ENCODE peak calls at places on chromosomes 1 and 21, in seven cellular contexts. S is GM23338, Y is Karpas-422, J is lower lobe of right lung, M is endodermal cell, L is adrenal gland, X is fibroblast of lung. A is an unnamed sample.

GRCh38 chr1:115643636-115644035 is 1.9 kb downstream of the VANGL1 start:
- DNase-seq in S (no peak), Y (no peak), J (no peak), M (peak), L (no peak), X (no peak), A (no peak)

GRCh38 chr1:99268021-99268420 is 3.7 kb downstream of the PLPPR4 start:
- DNase-seq in S (no peak), Y (no peak), J (no peak), M (no peak), L (no peak), X (peak), A (no peak)

GRCh38 chr21:16124397-16125130 is 394.8 kb downstream of the USP25 start:
- DNase-seq in S (peak), Y (no peak), J (no peak), M (no peak), L (no peak), X (peak), A (no peak)

GRCh38 chr1:180636138-180636537 is 4.3 kb downstream of the XPR1 start:
- DNase-seq in S (peak), Y (peak), J (no peak), M (no peak), L (no peak), X (peak), A (no peak)

GRCh38 chr1:179550753-179551682 is 24.7 kb downstream of the NPHS2 start:
- DNase-seq in S (no peak), Y (peak), J (no peak), M (no peak), L (no peak), X (peak), A (peak)

GRCh38 chr1:193658711-193659110 is 472.3 kb upstream of the B3GALT2 start:
- DNase-seq in S (no peak), Y (no peak), J (no peak), M (no peak), L (no peak), X (no peak), A (no peak)

GRCh38 chr1:41626146-41626545 is 141.7 kb upstream of the EDN2 start:
- DNase-seq in S (no peak), Y (no peak), J (no peak), M (peak), L (no peak), X (no peak), A (no peak)

GRCh38 chr1:231731262-231731661 is 104.7 kb downstream of the DISC1 start:
- DNase-seq in S (no peak), Y (peak), J (no peak), M (no peak), L (no peak), X (no peak), A (no peak)

GRCh38 chr1:31939484-31940329 is 1.5 kb upstream of the PTP4A2 start:
- DNase-seq in S (peak), Y (peak), J (peak), M (peak), L (peak), X (peak), A (peak)

GRCh38 chr1:10727703-10728348 is 68.6 kb downstream of the CASZ1 start:
- DNase-seq in S (no peak), Y (no peak), J (no peak), M (no peak), L (peak), X (no peak), A (no peak)

GRCh38 chr21:45029298-45029967 is 44.9 kb upstream of the ADARB1 start:
- DNase-seq in S (peak), Y (no peak), J (no peak), M (peak), L (no peak), X (peak), A (peak)

GRCh38 chr1:47644216-47644581 is 206.4 kb downstream of the FOXD2 start:
- DNase-seq in S (peak), Y (no peak), J (no peak), M (no peak), L (no peak), X (peak), A (peak)

GRCh38 chr1:210236840-210237409 is 4.3 kb downstream of the SERTAD4 start:
- DNase-seq in S (no peak), Y (no peak), J (no peak), M (peak), L (no peak), X (peak), A (no peak)

GRCh38 chr1:106022312-106022902 is 1034.1 kb upstream of the PRMT6 start:
- DNase-seq in S (peak), Y (peak), J (no peak), M (no peak), L (no peak), X (peak), A (peak)

GRCh38 chr1:170881268-170882265 is 53.8 kb upstream of the MROH9 start:
- DNase-seq in S (peak), Y (peak), J (no peak), M (no peak), L (peak), X (peak), A (peak)

GRCh38 chr1:6614953-6615785 is 1.6 kb downstream of the PHF13 start:
- DNase-seq in S (peak), Y (no peak), J (no peak), M (peak), L (peak), X (no peak), A (no peak)

GRCh38 chr1:99496067-99496466 is 149.8 kb upstream of the PALMD start:
- DNase-seq in S (no peak), Y (no peak), J (no peak), M (no peak), L (peak), X (peak), A (no peak)

GRCh38 chr1:59266180-59266926 is 30.5 kb upstream of the FGGY start:
- DNase-seq in S (no peak), Y (peak), J (no peak), M (no peak), L (no peak), X (no peak), A (no peak)

GRCh38 chr1:97384294-97384952 is 536.4 kb downstream of the DPYD start:
- DNase-seq in S (no peak), Y (no peak), J (no peak), M (no peak), L (peak), X (peak), A (peak)

GRCh38 chr1:244349103-244349531 is 102.6 kb downstream of the ADSS2 start:
- DNase-seq in S (no peak), Y (no peak), J (no peak), M (peak), L (peak), X (peak), A (no peak)

GRCh38 chr1:222167896-222168295 is 380.0 kb downstream of the HHIPL2 start:
- DNase-seq in S (no peak), Y (no peak), J (no peak), M (no peak), L (no peak), X (no peak), A (no peak)

GRCh38 chr1:67053535-67053784 is 488 bp downstream of the SLC35D1 start:
- DNase-seq in S (peak), Y (peak), J (no peak), M (no peak), L (peak), X (no peak), A (no peak)

GRCh38 chr1:209672705-209673630 is 2.2 kb upstream of the G0S2 start:
- DNase-seq in S (no peak), Y (no peak), J (no peak), M (no peak), L (peak), X (peak), A (no peak)

DNA sequence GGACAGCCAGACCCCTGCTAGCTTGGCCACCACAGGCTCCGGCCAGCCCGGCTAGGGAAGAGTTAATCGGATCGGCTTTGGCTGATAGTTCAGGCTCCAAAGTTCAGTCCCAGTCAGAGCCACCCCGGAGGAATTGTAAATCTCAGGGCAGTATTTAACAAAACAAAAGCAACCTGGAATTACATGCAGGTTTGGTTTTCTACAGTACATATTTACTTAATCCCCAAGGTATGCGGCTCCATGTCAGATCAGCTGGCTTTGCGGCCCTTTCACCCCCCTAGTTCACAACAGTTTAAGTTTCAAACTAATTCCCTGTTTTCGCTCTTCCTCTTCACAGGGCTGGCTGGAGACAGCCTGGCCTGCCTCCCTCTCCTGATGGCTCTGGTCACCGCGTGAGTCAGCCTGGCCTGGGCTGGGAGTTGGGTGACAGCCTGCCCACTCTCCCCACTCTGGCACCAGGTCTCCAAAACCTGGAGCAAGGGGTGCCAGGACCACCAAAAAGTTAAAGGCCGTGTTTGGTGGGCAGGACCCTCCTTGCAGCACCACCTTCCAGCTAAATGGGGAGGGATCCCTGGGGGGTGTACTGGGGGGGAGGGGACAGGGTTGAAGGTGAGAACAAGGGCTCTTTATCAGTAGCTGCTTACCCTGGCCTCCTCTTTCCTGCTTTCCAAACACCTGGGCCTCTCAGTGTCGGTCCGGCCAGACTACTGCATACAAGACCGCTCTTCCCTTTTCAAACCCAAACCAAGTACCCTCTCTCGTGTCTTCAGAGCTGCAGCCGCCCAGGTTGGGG is 1.9 kb downstream of the DHRS3 start:
- DNase-seq in S (peak), Y (peak), J (peak), M (peak), L (peak), X (no peak), A (peak)
- H3K4me3 ChIP-seq in S (peak), Y (no peak), J (peak), M (peak), L (peak), X (peak), A (peak)

GRCh38 chr1:112509005-112509659 is 367 bp downstream of the WNT2B start:
- DNase-seq in S (peak), Y (no peak), J (peak), M (peak), L (no peak), X (no peak), A (no peak)
- H3K4me3 ChIP-seq in S (peak), Y (no peak), J (peak), M (peak), L (peak), X (peak), A (no peak)

GRCh38 chr21:22573834-22574233 is 1575.6 kb downstream of the NCAM2 start:
- DNase-seq in S (no peak), Y (no peak), J (no peak), M (no peak), L (no peak), X (no peak), A (no peak)

GRCh38 chr21:22575165-22575584 is 1577.0 kb downstream of the NCAM2 start:
- DNase-seq in S (peak), Y (no peak), J (no peak), M (peak), L (no peak), X (no peak), A (peak)
- H3K4me3 ChIP-seq in S (no peak), Y (no peak), J (no peak), M (peak), L (no peak), X (no peak), A (no peak)

GRCh38 chr1:185987611-185988441 is 253.6 kb downstream of the HMCN1 start:
- DNase-seq in S (no peak), Y (no peak), J (no peak), M (no peak), L (no peak), X (no peak), A (no peak)
- H3K4me3 ChIP-seq in S (no peak), Y (no peak), J (no peak), M (no peak), L (no peak), X (no peak), A (no peak)

GRCh38 chr1:101275672-101276071 is 38.9 kb downstream of the S1PR1 start:
- DNase-seq in S (no peak), Y (no peak), J (no peak), M (no peak), L (no peak), X (no peak), A (no peak)
- H3K4me3 ChIP-seq in S (no peak), Y (no peak), J (no peak), M (no peak), L (no peak), X (no peak), A (no peak)

GRCh38 chr1:161119379-161120061 is 1.6 kb downstream of the NIT1 start:
- DNase-seq in S (peak), Y (peak), J (no peak), M (peak), L (peak), X (peak), A (no peak)
- H3K4me3 ChIP-seq in S (peak), Y (peak), J (peak), M (peak), L (no peak), X (no peak), A (no peak)